ENCODE peak calls at places on chromosomes 11 and 22, in four cellular contexts. R, V, A and L are unnamed samples.
A peak's percentile ranks its signal among the peaks of the same experiment; 100 is the strongest.

GRCh38 chr22:32079110-32080089 is 36.3 kb downstream of the SLC5A1 start:
- DNase-seq in A (peak; percentile 41), V (peak; percentile 68), R (peak; percentile 77), L (no peak)

GRCh38 chr11:107705027-107705426 is 6.8 kb downstream of the SLN start:
- DNase-seq in V (peak; percentile 92), R (peak; percentile 98), A (no peak), L (no peak)

GRCh38 chr11:111982019-111982464 is 43.2 kb upstream of the DLAT start:
- DNase-seq in V (peak; percentile 43), A (peak; percentile 31), R (peak; percentile 84), L (peak; percentile 79)

GRCh38 chr11:117179048-117179999 is 781 bp downstream of the SIDT2 start:
- DNase-seq in A (no peak), V (no peak), R (peak; percentile 25), L (peak; percentile 51)

GRCh38 chr11:19587979-19588378 is 124.7 kb upstream of the NAV2 start:
- DNase-seq in A (no peak), R (no peak), V (no peak), L (no peak)

GRCh38 chr11:110081462-110082233 is 11.5 kb upstream of the ZC3H12C start:
- DNase-seq in A (no peak), V (peak; percentile 74), R (no peak), L (no peak)

GRCh38 chr22:25754527-25755202 is 12.7 kb downstream of the MYO18B start:
- DNase-seq in V (peak; percentile 80), R (no peak), A (no peak), L (no peak)

GRCh38 chr22:17664414-17665045 is 26.0 kb downstream of the BCL2L13 start:
- DNase-seq in R (no peak), V (no peak), A (no peak), L (no peak)

GRCh38 chr11:61473370-61474025 is 35.1 kb upstream of the LRRC10B start:
- DNase-seq in V (peak; percentile 28), R (no peak), A (no peak), L (no peak)

GRCh38 chr11:60118333-60118732 is 29.9 kb downstream of the MS4A2 start:
- DNase-seq in V (no peak), A (no peak), R (peak; percentile 55), L (no peak)

GRCh38 chr11:93668171-93668570 is 6.7 kb downstream of the CEP295 start:
- DNase-seq in R (no peak), V (peak; percentile 5), A (no peak), L (no peak)

GRCh38 chr11:16956538-16957153 is 57.6 kb downstream of the PLEKHA7 start:
- DNase-seq in A (peak; percentile 21), V (no peak), R (peak; percentile 79), L (no peak)

GRCh38 chr22:42697542-42698013 is 23.1 kb downstream of the A4GALT start:
- DNase-seq in V (peak; percentile 73), A (peak; percentile 49), R (peak; percentile 44), L (no peak)

GRCh38 chr11:33402066-33402465 is 144.9 kb downstream of the HIPK3 start:
- DNase-seq in R (no peak), A (no peak), V (no peak), L (no peak)

GRCh38 chr22:38984224-38984623 is 2.1 kb downstream of the APOBEC3B start:
- DNase-seq in V (no peak), R (no peak), A (no peak), L (peak; percentile 51)

GRCh38 chr11:8317164-8317563 is 53.5 kb upstream of the LMO1 start:
- DNase-seq in A (no peak), R (no peak), V (peak; percentile 5), L (no peak)

GRCh38 chr11:74670171-74670570 is 61.1 kb downstream of the CHRDL2 start:
- DNase-seq in R (no peak), V (no peak), A (no peak), L (no peak)

GRCh38 chr22:47370448-47371262 is 608.2 kb downstream of the TBC1D22A start:
- DNase-seq in V (no peak), A (no peak), R (peak; percentile 7), L (no peak)

GRCh38 chr22:46044718-46045458 is 67.9 kb upstream of the WNT7B start:
- DNase-seq in A (no peak), R (no peak), V (no peak), L (no peak)

GRCh38 chr11:69089258-69089657 is 40.5 kb downstream of the TPCN2 start:
- DNase-seq in A (no peak), R (peak; percentile 81), V (peak; percentile 89), L (no peak)

GRCh38 chr11:45669146-45669545 is 3.7 kb upstream of the CHST1 start:
- DNase-seq in R (no peak), A (no peak), V (no peak), L (no peak)

GRCh38 chr11:69930081-69931059 is 111.2 kb upstream of the FGF3 start:
- DNase-seq in R (no peak), V (no peak), A (no peak), L (no peak)

GRCh38 chr11:44949160-44950035 is 1.3 kb downstream of the TP53I11 start:
- DNase-seq in V (peak; percentile 42), R (peak; percentile 41), A (no peak), L (no peak)

GRCh38 chr11:35006389-35007128 is 90.1 kb downstream of the PDHX start:
- DNase-seq in A (no peak), R (no peak), V (peak; percentile 37), L (no peak)

GRCh38 chr11:1870721-1871466 is 18.0 kb downstream of the LSP1 start:
- DNase-seq in V (no peak), R (no peak), A (no peak), L (no peak)

GRCh38 chr11:131231317-131231716 is 139.1 kb upstream of the NTM start:
- DNase-seq in A (no peak), V (no peak), R (no peak), L (no peak)

GRCh38 chr11:68839953-68840641 is 1.6 kb downstream of the CPT1A start:
- DNase-seq in V (peak; percentile 20), A (no peak), R (peak; percentile 53), L (peak; percentile 74)

GRCh38 chr22:44567846-44568493 is 69.9 kb upstream of the RTL6 start:
- DNase-seq in V (peak; percentile 39), A (peak; percentile 54), R (peak; percentile 36), L (peak; percentile 68)

GRCh38 chr22:40567106-40567505 is 69.4 kb downstream of the MRTFA start:
- DNase-seq in R (peak; percentile 63), V (peak; percentile 59), A (no peak), L (no peak)

GRCh38 chr11:108592591-108593213 is 866 bp downstream of the EXPH5 start:
- DNase-seq in A (no peak), R (peak; percentile 44), V (no peak), L (no peak)

GRCh38 chr11:45238724-45239123 is 47.4 kb downstream of the SYT13 start:
- DNase-seq in A (no peak), V (peak; percentile 84), R (peak; percentile 7), L (no peak)

GRCh38 chr11:115590254-115590653 is 86.0 kb upstream of the CADM1 start:
- DNase-seq in R (no peak), V (no peak), A (no peak), L (no peak)

GRCh38 chr11:113001709-113002108 is 40.5 kb downstream of the NCAM1 start:
- DNase-seq in V (no peak), A (no peak), R (no peak), L (no peak)

GRCh38 chr11:44903518-44903917 is 47.2 kb downstream of the TP53I11 start:
- DNase-seq in V (no peak), R (no peak), A (no peak), L (no peak)

GRCh38 chr11:120867531-120867930 is 156.4 kb upstream of the TBCEL start:
- DNase-seq in V (no peak), A (no peak), R (peak; percentile 18), L (no peak)

GRCh38 chr11:120867988-120868387 is 155.9 kb upstream of the TBCEL start:
- DNase-seq in A (no peak), R (peak; percentile 50), V (no peak), L (no peak)

GRCh38 chr11:120869097-120869496 is 154.8 kb upstream of the TBCEL start:
- DNase-seq in A (no peak), V (no peak), R (no peak), L (no peak)

GRCh38 chr11:120869516-120870011 is 154.3 kb upstream of the TBCEL start:
- DNase-seq in V (no peak), A (no peak), R (no peak), L (no peak)

DNA sequence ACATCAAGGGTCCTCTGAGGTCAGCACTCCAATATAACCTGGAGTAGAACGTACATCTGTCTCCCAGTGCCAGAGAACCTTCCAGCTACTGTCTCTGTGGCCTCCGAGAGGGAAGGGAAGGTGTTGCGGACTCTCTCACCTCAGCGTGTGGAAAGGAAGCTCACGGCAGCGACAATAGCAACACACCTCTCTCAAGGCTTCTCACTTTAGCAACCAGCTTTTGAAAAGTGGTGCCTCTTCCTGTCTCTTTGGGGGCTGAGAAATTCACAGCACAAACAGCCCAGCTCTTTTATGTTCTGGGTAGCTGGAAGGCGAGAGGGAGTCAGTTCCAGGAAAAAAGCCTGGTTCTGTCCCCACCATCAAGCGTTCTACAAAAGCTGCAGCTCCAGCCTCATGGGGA is 156.9 kb upstream of the TBCEL start:
- DNase-seq in V (no peak), A (no peak), R (no peak), L (no peak)
- H3K4me2 ChIP-seq in V (no peak overlapping the region), A (no peak overlapping the region), R (no peak overlapping the region), L (no peak overlapping the region)

GRCh38 chr11:73335204-73335923 is 27.3 kb downstream of the ARHGEF17 start:
- DNase-seq in A (peak; percentile 33), R (peak; percentile 94), V (peak; percentile 82), L (peak; percentile 91)
- H3K9ac ChIP-seq in A (peak overlapping the region; percentile 37), R (no peak overlapping the region), V (peak overlapping the region; percentile 27), L (no peak overlapping the region)

DNA sequence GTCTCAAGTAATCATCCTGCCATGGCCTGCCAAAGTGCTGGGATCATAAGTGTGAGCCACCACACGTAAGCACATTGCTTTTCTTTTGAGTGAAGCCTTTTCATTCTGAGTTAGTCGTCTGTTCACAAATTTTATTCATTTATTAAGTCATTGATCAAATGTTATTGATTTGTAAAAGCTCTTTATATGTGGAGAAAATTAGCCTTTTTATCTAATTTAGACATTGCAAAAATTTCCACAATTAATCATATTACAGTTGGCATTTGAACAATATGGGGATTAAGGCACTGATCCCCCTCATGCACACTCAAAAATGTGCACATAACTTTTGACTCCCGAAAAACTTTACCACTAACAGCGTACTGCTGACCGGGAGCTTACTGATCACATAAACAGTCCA is 7.5 kb upstream of the EMID1 start:
- DNase-seq in V (no peak), A (no peak), R (no peak), L (no peak)
- H3K4me2 ChIP-seq in V (no peak overlapping the region), A (no peak overlapping the region), R (no peak overlapping the region), L (no peak overlapping the region)

DNA sequence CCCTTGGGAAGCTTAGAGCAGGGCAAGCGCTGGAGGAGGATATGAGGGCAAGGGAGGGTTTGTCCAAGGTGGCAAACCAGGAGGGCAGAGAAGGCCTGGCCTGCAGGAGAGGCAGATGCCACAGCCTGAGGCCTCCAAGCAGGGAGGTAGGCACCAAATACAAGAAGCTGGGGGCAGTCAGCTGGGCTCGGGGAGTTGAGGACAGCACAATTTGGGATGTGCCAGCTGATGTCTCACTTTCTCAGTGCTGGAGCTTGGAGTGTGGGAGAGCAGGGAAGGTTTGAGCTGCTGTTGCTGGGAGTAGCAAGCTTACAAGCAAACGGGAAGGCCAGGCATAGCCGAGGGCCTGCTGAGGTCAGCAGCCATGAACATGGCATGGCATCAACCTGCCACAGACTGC is 4.0 kb downstream of the ZDHHC24 start:
- DNase-seq in A (no peak), V (no peak), R (no peak), L (no peak)
- H3K9ac ChIP-seq in A (no peak overlapping the region), V (no peak overlapping the region), R (no peak overlapping the region), L (no peak overlapping the region)